ENCODE peak calls at places on chromosomes 5 and 9, in seven cellular contexts. One of them, this sample, is unnamed.

GRCh38 chr5:80711938-80712337 is 57.2 kb upstream of the DHFR start:
- DNase-seq in HCT116: peak
- DNase-seq in K562: peak
- DNase-seq in endothelial cell of umbilical vein: no peak
- DNase-seq in HepG2: peak
- DNase-seq in GM23338: peak
- DNase-seq in H1: no peak
- DNase-seq in this sample: no peak

GRCh38 chr9:14366071-14366470 is 52.1 kb upstream of the NFIB start:
- DNase-seq in HepG2: no peak
- DNase-seq in endothelial cell of umbilical vein: no peak
- DNase-seq in K562: no peak
- DNase-seq in H1: no peak
- DNase-seq in HCT116: no peak
- DNase-seq in GM23338: no peak
- DNase-seq in this sample: no peak

GRCh38 chr9:23587433-23587832 is 238.6 kb downstream of the ELAVL2 start:
- DNase-seq in HCT116: no peak
- DNase-seq in GM23338: no peak
- DNase-seq in endothelial cell of umbilical vein: no peak
- DNase-seq in K562: no peak
- DNase-seq in HepG2: no peak
- DNase-seq in H1: no peak
- DNase-seq in this sample: no peak

GRCh38 chr5:61631438-61631941 is 299.4 kb downstream of the ZSWIM6 start:
- DNase-seq in GM23338: peak
- DNase-seq in K562: no peak
- DNase-seq in H1: no peak
- DNase-seq in endothelial cell of umbilical vein: peak
- DNase-seq in HCT116: no peak
- DNase-seq in HepG2: no peak
- DNase-seq in this sample: no peak

GRCh38 chr5:79489773-79490172 is 24.2 kb downstream of the HOMER1 start:
- DNase-seq in HCT116: no peak
- DNase-seq in endothelial cell of umbilical vein: no peak
- DNase-seq in H1: no peak
- DNase-seq in GM23338: no peak
- DNase-seq in HepG2: no peak
- DNase-seq in K562: no peak
- DNase-seq in this sample: no peak

GRCh38 chr9:137034039-137034708 is 2.3 kb upstream of the FUT7 start:
- DNase-seq in K562: no peak
- DNase-seq in HepG2: no peak
- DNase-seq in endothelial cell of umbilical vein: no peak
- DNase-seq in H1: no peak
- DNase-seq in HCT116: no peak
- DNase-seq in GM23338: no peak
- DNase-seq in this sample: no peak

GRCh38 chr5:154608531-154609011 is 130.5 kb upstream of the HAND1 start:
- DNase-seq in HepG2: no peak
- DNase-seq in endothelial cell of umbilical vein: no peak
- DNase-seq in K562: no peak
- DNase-seq in HCT116: no peak
- DNase-seq in H1: peak
- DNase-seq in GM23338: peak
- DNase-seq in this sample: no peak

GRCh38 chr5:98656106-98656795 is 117.2 kb upstream of the RGMB start:
- DNase-seq in HepG2: no peak
- DNase-seq in endothelial cell of umbilical vein: no peak
- DNase-seq in H1: no peak
- DNase-seq in K562: no peak
- DNase-seq in GM23338: peak
- DNase-seq in HCT116: no peak
- DNase-seq in this sample: no peak

GRCh38 chr5:135887447-135887864 is 8.2 kb downstream of the IL9 start:
- DNase-seq in H1: peak
- DNase-seq in endothelial cell of umbilical vein: peak
- DNase-seq in HepG2: peak
- DNase-seq in HCT116: peak
- DNase-seq in K562: peak
- DNase-seq in GM23338: peak
- DNase-seq in this sample: peak

GRCh38 chr5:181261320-181262085 is 560 bp upstream of the TRIM52 start:
- DNase-seq in H1: peak
- DNase-seq in K562: peak
- DNase-seq in GM23338: peak
- DNase-seq in HepG2: peak
- DNase-seq in endothelial cell of umbilical vein: peak
- DNase-seq in HCT116: peak
- DNase-seq in this sample: no peak

GRCh38 chr5:51881901-51882300 is 498.7 kb downstream of the ISL1 start:
- DNase-seq in endothelial cell of umbilical vein: no peak
- DNase-seq in K562: no peak
- DNase-seq in H1: no peak
- DNase-seq in HCT116: no peak
- DNase-seq in GM23338: peak
- DNase-seq in HepG2: no peak
- DNase-seq in this sample: no peak

GRCh38 chr5:66307647-66308257 is 163.7 kb downstream of the SREK1 start:
- DNase-seq in GM23338: peak
- DNase-seq in H1: no peak
- DNase-seq in HCT116: peak
- DNase-seq in HepG2: peak
- DNase-seq in endothelial cell of umbilical vein: peak
- DNase-seq in K562: peak
- DNase-seq in this sample: peak

GRCh38 chr5:137036630-137037029 is 462.5 kb downstream of the SPOCK1 start:
- DNase-seq in HCT116: no peak
- DNase-seq in GM23338: peak
- DNase-seq in endothelial cell of umbilical vein: peak
- DNase-seq in K562: no peak
- DNase-seq in HepG2: no peak
- DNase-seq in H1: no peak
- DNase-seq in this sample: no peak

GRCh38 chr9:131366745-131367401 is 27.0 kb upstream of the PRRC2B start:
- DNase-seq in endothelial cell of umbilical vein: peak
- DNase-seq in K562: peak
- DNase-seq in HepG2: peak
- DNase-seq in GM23338: peak
- DNase-seq in H1: peak
- DNase-seq in HCT116: no peak
- DNase-seq in this sample: no peak

GRCh38 chr9:88387733-88388202 is 476 bp upstream of the SPIN1 start:
- DNase-seq in HepG2: peak
- DNase-seq in GM23338: peak
- DNase-seq in HCT116: peak
- DNase-seq in endothelial cell of umbilical vein: peak
- DNase-seq in K562: no peak
- DNase-seq in H1: no peak
- DNase-seq in this sample: no peak

GRCh38 chr9:112326194-112326593 is 7.2 kb downstream of the PTBP3 start:
- DNase-seq in H1: no peak
- DNase-seq in endothelial cell of umbilical vein: no peak
- DNase-seq in GM23338: peak
- DNase-seq in K562: no peak
- DNase-seq in HepG2: no peak
- DNase-seq in HCT116: no peak
- DNase-seq in this sample: no peak

GRCh38 chr9:112327718-112328450 is 5.5 kb downstream of the PTBP3 start:
- DNase-seq in endothelial cell of umbilical vein: peak
- DNase-seq in K562: no peak
- DNase-seq in HepG2: no peak
- DNase-seq in HCT116: no peak
- DNase-seq in H1: no peak
- DNase-seq in GM23338: no peak
- DNase-seq in this sample: no peak

GRCh38 chr9:112325600-112325999 is 7.8 kb downstream of the PTBP3 start:
- DNase-seq in HCT116: no peak
- DNase-seq in endothelial cell of umbilical vein: no peak
- DNase-seq in GM23338: no peak
- DNase-seq in H1: no peak
- DNase-seq in HepG2: no peak
- DNase-seq in K562: no peak
- DNase-seq in this sample: no peak

GRCh38 chr9:112331676-112331955 is 1.8 kb downstream of the PTBP3 start:
- DNase-seq in HCT116: no peak
- DNase-seq in H1: no peak
- DNase-seq in GM23338: no peak
- DNase-seq in K562: no peak
- DNase-seq in HepG2: no peak
- DNase-seq in endothelial cell of umbilical vein: peak
- DNase-seq in this sample: no peak

GRCh38 chr9:112328545-112328944 is 4.9 kb downstream of the PTBP3 start:
- DNase-seq in endothelial cell of umbilical vein: no peak
- DNase-seq in HCT116: no peak
- DNase-seq in H1: no peak
- DNase-seq in HepG2: peak
- DNase-seq in GM23338: no peak
- DNase-seq in K562: no peak
- DNase-seq in this sample: no peak
- TF ChIP-seq EZH2 in endothelial cell of umbilical vein: no peak
- TF ChIP-seq EZH2 in HCT116: no peak
- TF ChIP-seq EZH2 in H1: no peak
- TF ChIP-seq EZH2 in HepG2: no peak
- TF ChIP-seq EZH2 in GM23338: no peak
- TF ChIP-seq EZH2 in K562: no peak
- TF ChIP-seq EZH2 in this sample: no peak

DNA sequence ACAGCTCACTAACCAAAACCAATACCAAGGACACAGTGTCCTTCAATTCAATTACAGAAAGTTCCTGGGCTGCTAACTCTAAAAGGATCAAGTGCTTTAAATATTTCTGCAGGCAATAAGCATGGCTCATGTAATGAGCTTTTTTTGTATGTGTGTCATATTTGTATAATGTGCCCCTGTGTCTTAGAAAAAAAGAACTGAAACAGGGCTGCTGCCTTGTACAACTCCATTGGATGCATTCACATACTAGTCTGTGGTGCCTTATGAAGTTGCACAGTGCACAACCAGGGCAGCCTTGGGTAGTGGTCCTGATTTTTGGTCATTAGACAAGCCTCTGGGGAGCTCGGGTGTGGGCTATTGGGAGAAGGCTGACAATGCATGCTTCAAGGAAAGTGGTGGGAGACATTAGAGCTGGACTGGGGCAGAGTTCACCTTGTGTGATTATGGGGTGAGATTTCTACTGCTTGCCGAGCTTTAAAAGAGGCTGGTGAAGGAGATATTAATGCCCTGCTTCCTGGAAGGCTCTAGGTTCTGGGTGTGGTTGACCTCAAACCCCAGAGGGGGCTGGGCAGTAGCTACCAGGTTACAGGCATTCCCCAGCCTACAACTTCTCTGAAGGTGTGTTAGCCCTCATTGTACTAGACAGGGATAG is 3.6 kb upstream of the CPEB4 start:
- DNase-seq in K562: peak
- DNase-seq in HepG2: no peak
- DNase-seq in H1: no peak
- DNase-seq in GM23338: no peak
- DNase-seq in HCT116: no peak
- DNase-seq in endothelial cell of umbilical vein: no peak
- DNase-seq in this sample: no peak
- TF ChIP-seq POLR2AphosphoS5 in K562: peak
- TF ChIP-seq POLR2AphosphoS5 in HepG2: no peak
- TF ChIP-seq POLR2AphosphoS5 in H1: no peak
- TF ChIP-seq POLR2AphosphoS5 in GM23338: no peak
- TF ChIP-seq POLR2AphosphoS5 in HCT116: no peak
- TF ChIP-seq POLR2AphosphoS5 in endothelial cell of umbilical vein: no peak
- TF ChIP-seq POLR2AphosphoS5 in this sample: no peak

GRCh38 chr5:40021007-40021406 is 596.2 kb upstream of the DAB2 start:
- DNase-seq in K562: no peak
- DNase-seq in endothelial cell of umbilical vein: peak
- DNase-seq in H1: no peak
- DNase-seq in HepG2: no peak
- DNase-seq in HCT116: no peak
- DNase-seq in GM23338: no peak
- DNase-seq in this sample: no peak

GRCh38 chr5:40017918-40018317 is 593.1 kb upstream of the DAB2 start:
- DNase-seq in HepG2: no peak
- DNase-seq in endothelial cell of umbilical vein: no peak
- DNase-seq in HCT116: no peak
- DNase-seq in K562: no peak
- DNase-seq in GM23338: no peak
- DNase-seq in H1: no peak
- DNase-seq in this sample: no peak

GRCh38 chr5:40017151-40017550 is 592.4 kb upstream of the DAB2 start:
- DNase-seq in HCT116: no peak
- DNase-seq in K562: no peak
- DNase-seq in H1: no peak
- DNase-seq in HepG2: no peak
- DNase-seq in GM23338: no peak
- DNase-seq in endothelial cell of umbilical vein: no peak
- DNase-seq in this sample: no peak

GRCh38 chr5:40027395-40027794 is 602.6 kb upstream of the DAB2 start:
- DNase-seq in H1: no peak
- DNase-seq in K562: no peak
- DNase-seq in endothelial cell of umbilical vein: no peak
- DNase-seq in HCT116: no peak
- DNase-seq in HepG2: no peak
- DNase-seq in GM23338: no peak
- DNase-seq in this sample: no peak

DNA sequence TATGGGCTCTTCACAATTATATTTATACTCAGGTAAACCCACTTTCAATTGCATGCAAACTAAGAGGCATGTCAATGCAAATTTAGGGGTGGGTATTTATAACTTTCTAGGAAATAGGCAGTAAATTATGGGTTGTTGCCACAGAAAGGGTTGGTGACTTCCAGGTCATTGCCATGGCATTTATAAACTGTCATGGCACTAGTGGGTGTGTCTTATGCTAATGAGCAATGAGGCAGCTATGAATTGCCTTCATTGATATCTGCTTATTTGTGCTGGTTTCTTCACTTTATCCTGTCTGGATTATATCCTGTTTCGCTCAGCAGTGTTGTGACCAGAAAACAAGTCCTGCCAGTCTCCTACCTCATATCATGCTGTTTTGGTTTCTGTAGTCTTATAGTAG is 597.3 kb upstream of the DAB2 start:
- DNase-seq in K562: no peak
- DNase-seq in HCT116: no peak
- DNase-seq in endothelial cell of umbilical vein: no peak
- DNase-seq in H1: no peak
- DNase-seq in GM23338: no peak
- DNase-seq in HepG2: no peak
- DNase-seq in this sample: no peak
- H3K4me3 ChIP-seq in K562: no peak
- H3K4me3 ChIP-seq in HCT116: no peak
- H3K4me3 ChIP-seq in endothelial cell of umbilical vein: no peak
- H3K4me3 ChIP-seq in H1: no peak
- H3K4me3 ChIP-seq in GM23338: no peak
- H3K4me3 ChIP-seq in HepG2: no peak
- H3K4me3 ChIP-seq in this sample: no peak

DNA sequence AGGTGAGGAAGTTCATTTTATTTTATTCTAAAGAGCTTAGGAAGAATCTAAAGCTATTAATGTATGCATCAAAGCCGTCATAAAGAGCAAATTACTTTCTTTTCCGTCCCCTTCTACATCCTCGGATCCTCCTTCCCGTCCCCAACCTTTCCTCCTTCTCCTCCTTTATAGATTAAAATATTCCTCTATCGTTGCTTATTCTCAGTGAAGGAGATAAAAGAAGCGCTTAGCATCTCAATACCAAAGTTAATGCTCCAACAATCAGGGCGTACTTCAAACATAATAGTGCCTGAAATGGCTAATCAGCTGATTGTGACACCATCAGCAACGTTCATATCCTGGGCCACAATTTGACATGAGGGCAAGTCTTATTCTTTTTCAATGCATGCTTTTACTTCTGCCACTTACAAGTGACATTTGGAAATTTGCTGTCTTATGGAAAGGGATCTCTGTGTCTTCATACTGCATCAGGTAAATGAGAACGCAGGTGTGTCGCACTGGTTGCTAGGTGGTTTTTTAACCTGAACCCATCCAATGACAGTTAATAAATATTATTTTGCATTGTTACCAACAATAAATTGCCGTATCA is 975 bp downstream of the ADAMTS16 start:
- DNase-seq in GM23338: peak
- DNase-seq in K562: no peak
- DNase-seq in HCT116: no peak
- DNase-seq in H1: no peak
- DNase-seq in HepG2: no peak
- DNase-seq in endothelial cell of umbilical vein: no peak
- DNase-seq in this sample: no peak
- TF ChIP-seq EZH2 in GM23338: no peak
- TF ChIP-seq EZH2 in K562: no peak
- TF ChIP-seq EZH2 in HCT116: no peak
- TF ChIP-seq EZH2 in H1: no peak
- TF ChIP-seq EZH2 in HepG2: no peak
- TF ChIP-seq EZH2 in endothelial cell of umbilical vein: no peak
- TF ChIP-seq EZH2 in this sample: peak